ENCODE peak calls at places on chromosomes 16 and 17, in seven cellular contexts. W is left ventricle myocardium inferior, I is lung, N is RWPE2, L is sigmoid colon, S is tibial artery, Q is cardiac muscle cell. G is an unnamed sample. For H3K4me1, the result is how much of the 10 kb centered on the place peaks cover.

GRCh38 chr17:66978514-66979061 is 14.1 kb downstream of the CACNG4 start:
- DNase-seq in W (peak), I (no peak), N (no peak), L (no peak), S (no peak), Q (no peak), G (no peak)

GRCh38 chr16:88888778-88889387 is 22.4 kb upstream of the PABPN1L start:
- DNase-seq in W (peak), I (no peak), N (no peak), L (no peak), S (no peak), Q (no peak), G (no peak)

GRCh38 chr16:84687715-84688114 is 12.1 kb upstream of the USP10 start:
- DNase-seq in W (no peak), I (no peak), N (no peak), L (peak), S (no peak), Q (no peak), G (no peak)

GRCh38 chr17:71180801-71181385 is 939.9 kb upstream of the SOX9 start:
- DNase-seq in W (no peak), I (no peak), N (no peak), L (peak), S (peak), Q (no peak), G (no peak)

GRCh38 chr16:80739523-80739922 is 64.9 kb downstream of the CDYL2 start:
- DNase-seq in W (no peak), I (no peak), N (no peak), L (no peak), S (no peak), Q (no peak), G (no peak)

GRCh38 chr17:3732171-3732570 is 8.5 kb downstream of the HASPIN start:
- DNase-seq in W (no peak), I (no peak), N (no peak), L (peak), S (no peak), Q (no peak), G (no peak)

GRCh38 chr17:36722121-36722902 is 120.9 kb downstream of the MRM1 start:
- DNase-seq in W (peak), I (peak), N (no peak), L (peak), S (no peak), Q (peak), G (peak)

GRCh38 chr16:50519001-50519400 is 29.2 kb upstream of the NKD1 start:
- DNase-seq in W (no peak), I (no peak), N (no peak), L (peak), S (no peak), Q (no peak), G (no peak)

GRCh38 chr16:86215233-86215978 is 294.9 kb upstream of the FOXF1 start:
- DNase-seq in W (no peak), I (no peak), N (peak), L (peak), S (no peak), Q (no peak), G (no peak)

GRCh38 chr17:82835122-82835521 is 4.7 kb downstream of the ZNF750 start:
- DNase-seq in W (no peak), I (no peak), N (peak), L (no peak), S (peak), Q (no peak), G (no peak)

GRCh38 chr16:5633845-5634440 is 536.3 kb upstream of the EEF2KMT start:
- DNase-seq in W (no peak), I (no peak), N (no peak), L (no peak), S (no peak), Q (peak), G (no peak)

GRCh38 chr16:4474192-4474961 is at the start of gene NMRAL1:
- DNase-seq in W (peak), I (peak), N (peak), L (peak), S (peak), Q (peak), G (peak)

GRCh38 chr16:66224636-66225035 is 141.9 kb upstream of the CDH5 start:
- DNase-seq in W (no peak), I (no peak), N (no peak), L (no peak), S (no peak), Q (no peak), G (no peak)

GRCh38 chr17:6393368-6393952 is 41.5 kb downstream of the AIPL1 start:
- DNase-seq in W (no peak), I (no peak), N (no peak), L (no peak), S (no peak), Q (no peak), G (no peak)

GRCh38 chr16:818592-818991 is 18.1 kb upstream of the GNG13 start:
- DNase-seq in W (no peak), I (no peak), N (no peak), L (no peak), S (no peak), Q (no peak), G (no peak)

GRCh38 chr17:81396722-81397313 is 1.6 kb downstream of the BAHCC1 start:
- DNase-seq in W (peak), I (no peak), N (no peak), L (no peak), S (no peak), Q (no peak), G (no peak)

GRCh38 chr17:47304191-47304590 is 19.6 kb upstream of the EFCAB13 start:
- DNase-seq in W (no peak), I (no peak), N (no peak), L (no peak), S (no peak), Q (no peak), G (no peak)

GRCh38 chr17:43456661-43457361 is 27.0 kb upstream of the DHX8 start:
- DNase-seq in W (no peak), I (peak), N (no peak), L (peak), S (peak), Q (no peak), G (no peak)

GRCh38 chr17:21218101-21218500 is 4.1 kb upstream of the TMEM11 start:
- DNase-seq in W (no peak), I (no peak), N (no peak), L (no peak), S (no peak), Q (peak), G (no peak)

GRCh38 chr16:28521436-28521835 is 14.8 kb upstream of the IL27 start:
- DNase-seq in W (no peak), I (no peak), N (no peak), L (no peak), S (no peak), Q (no peak), G (no peak)

GRCh38 chr17:60971515-60972369 is 294.1 kb downstream of the BCAS3 start:
- DNase-seq in W (no peak), I (no peak), N (no peak), L (no peak), S (no peak), Q (peak), G (no peak)

GRCh38 chr16:82653550-82654511 is 27.1 kb downstream of the CDH13 start:
- DNase-seq in W (no peak), I (no peak), N (no peak), L (peak), S (no peak), Q (peak), G (no peak)

GRCh38 chr17:63538693-63539595 is 11.3 kb upstream of the DCAF7 start:
- DNase-seq in W (no peak), I (no peak), N (no peak), L (peak), S (no peak), Q (no peak), G (no peak)

GRCh38 chr16:75263291-75263962 is 12.0 kb upstream of the BCAR1 start:
- DNase-seq in W (no peak), I (no peak), N (no peak), L (peak), S (no peak), Q (no peak), G (no peak)

GRCh38 chr17:68103148-68103547 is 67.6 kb downstream of the KPNA2 start:
- DNase-seq in W (no peak), I (no peak), N (no peak), L (no peak), S (no peak), Q (no peak), G (no peak)

GRCh38 chr17:68101075-68101991 is 65.8 kb downstream of the KPNA2 start:
- DNase-seq in W (peak), I (peak), N (peak), L (peak), S (peak), Q (peak), G (peak)

GRCh38 chr17:68100000-68100641 is 64.6 kb downstream of the KPNA2 start:
- DNase-seq in W (no peak), I (no peak), N (no peak), L (no peak), S (no peak), Q (no peak), G (no peak)

GRCh38 chr17:68106085-68106484 is 70.5 kb downstream of the KPNA2 start:
- DNase-seq in W (no peak), I (no peak), N (no peak), L (no peak), S (no peak), Q (no peak), G (no peak)

GRCh38 chr17:68101992-68102758 is 66.6 kb downstream of the KPNA2 start:
- DNase-seq in W (no peak), I (peak), N (no peak), L (no peak), S (peak), Q (peak), G (no peak)
- H3K27ac ChIP-seq in W (peak), I (peak), N (peak), L (peak), S (peak), Q (peak), G (peak)

GRCh38 chr17:79115487-79115886 is 40.9 kb downstream of the ENGASE start:
- DNase-seq in W (no peak), I (no peak), N (no peak), L (no peak), S (no peak), Q (no peak), G (no peak)

GRCh38 chr17:79114455-79115301 is 40.1 kb downstream of the ENGASE start:
- DNase-seq in W (peak), I (peak), N (no peak), L (peak), S (no peak), Q (peak), G (no peak)

GRCh38 chr17:79111097-79111496 is 36.5 kb downstream of the ENGASE start:
- DNase-seq in W (no peak), I (no peak), N (no peak), L (no peak), S (no peak), Q (no peak), G (no peak)

GRCh38 chr17:79112471-79112870 is 37.8 kb downstream of the ENGASE start:
- DNase-seq in W (no peak), I (no peak), N (no peak), L (no peak), S (no peak), Q (no peak), G (no peak)

DNA sequence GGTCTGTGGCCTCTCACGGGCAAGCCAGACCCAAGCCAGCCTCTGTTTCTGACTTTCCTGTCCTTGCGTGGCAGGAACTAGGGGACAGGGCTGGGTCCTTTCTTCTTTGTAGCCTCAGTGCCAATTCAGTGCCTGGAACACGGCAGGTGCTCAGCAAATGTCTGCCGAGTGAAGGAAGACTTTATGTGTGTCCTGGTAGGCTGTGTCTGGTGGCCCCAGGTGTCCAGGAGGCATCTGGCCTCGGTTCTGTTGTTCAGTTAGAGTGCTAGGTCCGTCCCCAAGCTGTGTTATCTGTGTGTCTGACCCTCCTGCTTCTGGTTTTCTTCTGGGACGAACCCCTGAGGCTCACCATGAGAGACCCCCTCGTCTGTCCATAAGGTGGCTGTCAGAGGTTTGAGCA is 39.1 kb downstream of the ENGASE start:
- DNase-seq in W (no peak), I (no peak), N (no peak), L (no peak), S (no peak), Q (no peak), G (no peak)
- H3K4me1 ChIP-seq in W (under half), I (under half), N (under half), L (under half), S (under half), Q (under half), G (under half)

GRCh38 chr17:48551206-48551597 is 6.3 kb upstream of the HOXB2 start:
- DNase-seq in W (no peak), I (no peak), N (no peak), L (no peak), S (no peak), Q (no peak), G (no peak)
- H3K27ac ChIP-seq in W (no peak), I (peak), N (no peak), L (peak), S (no peak), Q (peak), G (no peak)

GRCh38 chr17:74211929-74212261 is 1.5 kb upstream of the TTYH2 start:
- DNase-seq in W (no peak), I (no peak), N (no peak), L (no peak), S (no peak), Q (no peak), G (no peak)

GRCh38 chr17:74211141-74211928 is 2.0 kb upstream of the TTYH2 start:
- DNase-seq in W (no peak), I (no peak), N (no peak), L (no peak), S (no peak), Q (peak), G (no peak)

GRCh38 chr17:74212262-74212912 is 984 bp upstream of the TTYH2 start:
- DNase-seq in W (peak), I (no peak), N (no peak), L (peak), S (peak), Q (no peak), G (peak)

GRCh38 chr17:74212913-74213791 is at the start of gene TTYH2:
- DNase-seq in W (peak), I (peak), N (no peak), L (peak), S (peak), Q (peak), G (peak)

DNA sequence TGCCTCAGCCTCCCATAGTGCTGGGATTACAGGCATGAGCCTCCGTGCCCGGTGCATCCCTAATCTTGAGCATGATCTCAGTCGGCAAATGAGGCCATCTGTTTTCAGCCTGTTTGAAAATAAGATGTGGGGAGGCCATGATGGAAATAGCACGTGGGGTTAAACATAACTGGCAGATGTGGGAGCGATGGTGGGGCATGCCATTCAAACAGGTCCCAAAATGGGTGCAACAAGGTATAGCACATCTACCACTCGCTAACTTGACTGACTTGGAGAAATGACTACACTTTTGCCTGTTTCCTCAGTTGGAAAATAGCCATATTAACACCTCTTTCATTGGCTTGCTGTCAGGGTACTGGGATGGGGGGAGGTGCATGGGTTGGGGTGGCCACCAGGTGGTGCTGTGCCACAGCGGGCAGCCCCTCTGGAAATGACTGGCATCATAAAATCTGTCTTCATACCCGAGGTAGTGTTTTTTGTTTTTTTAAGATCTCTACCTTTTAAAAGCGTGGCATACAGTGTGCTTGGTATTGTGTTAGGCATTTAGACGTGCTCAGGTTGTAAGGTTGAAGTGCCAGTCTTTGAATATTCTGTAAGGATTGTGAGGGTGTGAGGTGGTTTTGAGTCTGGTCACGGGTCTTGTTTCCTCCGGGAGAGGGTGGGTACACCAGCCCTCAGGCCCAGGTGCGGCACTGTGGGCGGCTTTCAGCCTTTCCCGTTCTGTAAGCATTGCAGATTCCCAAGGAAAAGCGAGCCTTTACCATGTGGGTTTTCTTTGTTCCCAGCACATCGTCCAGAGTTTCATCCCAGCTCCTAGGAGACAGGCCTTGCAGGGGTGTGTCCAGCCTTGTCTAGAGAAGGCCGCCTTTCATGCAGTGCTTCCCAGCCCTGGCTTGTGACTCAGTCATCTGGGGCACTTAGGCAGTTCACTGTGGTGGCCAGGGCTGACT is 2.9 kb upstream of the TTYH2 start:
- DNase-seq in W (peak), I (peak), N (no peak), L (peak), S (peak), Q (peak), G (no peak)
- H3K4me1 ChIP-seq in W (half or more), I (under half), N (under half), L (half or more), S (under half), Q (under half), G (under half)

DNA sequence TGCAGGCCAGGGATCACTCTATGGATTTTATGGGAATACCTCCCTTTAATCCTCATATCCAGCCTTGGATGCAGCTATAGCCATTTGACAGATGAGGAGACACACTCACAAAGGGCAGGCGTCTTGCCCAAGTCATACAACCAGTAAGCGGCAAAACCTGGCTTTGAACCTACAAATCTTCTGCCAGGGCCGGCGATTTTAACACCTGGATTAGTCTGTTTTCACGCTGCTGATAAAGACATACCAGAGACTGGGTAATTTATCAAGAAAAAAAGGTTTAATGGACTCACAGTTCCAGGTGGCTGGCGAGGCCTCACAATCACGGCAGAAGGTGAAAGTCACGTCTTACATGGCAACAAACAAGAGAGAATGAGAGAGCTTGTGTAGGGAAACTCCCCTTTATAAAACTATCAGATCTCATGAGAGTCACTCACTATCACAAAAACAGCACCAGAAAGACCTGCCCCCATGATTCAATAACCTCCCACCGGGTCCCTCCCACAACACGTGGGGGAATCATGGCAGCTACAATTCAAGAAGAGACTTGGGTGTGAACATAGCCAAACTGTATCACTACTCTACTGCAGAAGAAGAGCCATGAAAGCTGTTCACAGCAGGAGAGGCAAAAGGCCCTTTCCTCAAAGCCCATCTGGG is 67.5 kb downstream of the XYLT1 start:
- DNase-seq in W (no peak), I (no peak), N (no peak), L (no peak), S (no peak), Q (no peak), G (no peak)
- H3K27ac ChIP-seq in W (no peak), I (no peak), N (no peak), L (peak), S (peak), Q (peak), G (no peak)

GRCh38 chr17:7559307-7560171 is 989 bp downstream of the TNFSF13 start:
- DNase-seq in W (no peak), I (peak), N (no peak), L (no peak), S (no peak), Q (no peak), G (no peak)
- H3K4me1 ChIP-seq in W (half or more), I (under half), N (under half), L (half or more), S (under half), Q (under half), G (under half)

GRCh38 chr17:29123111-29123510 is 57.1 kb downstream of the MYO18A start:
- DNase-seq in W (no peak), I (no peak), N (no peak), L (no peak), S (no peak), Q (no peak), G (no peak)
- H3K27ac ChIP-seq in W (no peak), I (no peak), N (no peak), L (no peak), S (no peak), Q (no peak), G (no peak)

GRCh38 chr17:75511610-75512575 is 3.4 kb downstream of the CASKIN2 start:
- DNase-seq in W (peak), I (peak), N (no peak), L (no peak), S (no peak), Q (peak), G (no peak)
- H3K4me1 ChIP-seq in W (half or more), I (under half), N (under half), L (half or more), S (under half), Q (under half), G (under half)

DNA sequence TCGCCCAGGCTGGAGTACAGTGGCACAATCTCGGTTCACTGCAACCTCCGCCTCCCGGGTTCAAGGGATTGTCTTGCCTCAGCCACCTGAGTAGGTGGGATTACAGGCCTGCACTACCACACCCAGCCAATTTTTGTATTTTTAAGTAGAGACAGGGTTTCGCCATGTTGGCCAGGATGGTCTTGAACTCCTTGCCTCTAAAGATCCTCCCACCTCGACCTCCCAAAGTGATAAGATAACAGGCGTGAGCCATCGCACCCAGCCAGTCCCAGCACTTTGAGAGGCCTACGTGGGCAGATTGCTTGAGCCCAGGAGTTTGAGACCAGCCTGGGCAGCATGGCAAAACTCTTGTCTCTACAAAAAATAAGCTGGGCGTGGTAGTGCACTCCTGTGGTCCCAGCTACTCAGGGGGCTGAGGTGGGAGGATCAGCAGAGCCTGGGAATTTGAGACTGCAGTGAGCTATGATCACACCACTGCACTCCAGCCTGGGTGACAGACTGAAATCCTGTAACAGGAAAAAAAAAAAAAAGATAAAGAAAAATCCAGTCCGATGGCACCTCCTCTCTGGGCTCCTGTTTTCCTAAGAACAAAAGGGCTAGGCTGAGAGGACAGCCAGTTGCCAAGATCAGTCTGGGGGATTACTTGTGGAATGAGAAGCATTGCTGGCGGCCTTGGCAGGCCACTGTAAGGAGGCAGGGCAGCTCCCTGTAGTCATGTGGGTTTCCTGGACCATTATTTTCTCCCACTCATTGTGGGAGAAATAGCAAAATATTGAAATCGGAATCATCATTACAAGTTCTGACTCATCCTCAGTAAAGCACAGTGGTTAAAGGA is 3.0 kb upstream of the PIPOX start:
- DNase-seq in W (no peak), I (no peak), N (no peak), L (no peak), S (no peak), Q (no peak), G (no peak)
- H3K27ac ChIP-seq in W (no peak), I (no peak), N (peak), L (no peak), S (no peak), Q (no peak), G (no peak)

G was measured in aorta.